ENCODE peak calls at places on chromosome 15, in five cellular contexts. A is IMR-90, I is K562, G is HepG2, Z is adipocyte. E is an unnamed sample. For H3K4me1 and H3K36me3, the result is how much of the 10 kb centered on the place peaks cover.

GRCh38 chr15:101554115-101554915 is 64.8 kb upstream of the PCSK6 start:
- DNase-seq in G (no peak), Z (no peak), I (no peak), A (peak), E (peak)

GRCh38 chr15:58167095-58167591 is 29.0 kb downstream of the AQP9 start:
- DNase-seq in A (no peak), Z (no peak), I (no peak), G (peak), E (no peak)

GRCh38 chr15:43317566-43318184 is 12.7 kb downstream of the LCMT2 start:
- DNase-seq in Z (no peak), I (no peak), A (no peak), G (peak), E (no peak)

GRCh38 chr15:82108489-82109078 is 62.8 kb upstream of the MEX3B start:
- DNase-seq in Z (peak), I (peak), A (peak), G (peak), E (peak)

GRCh38 chr15:81334768-81335447 is 11.0 kb upstream of the STARD5 start:
- DNase-seq in A (no peak), G (no peak), Z (no peak), I (no peak), E (no peak)

GRCh38 chr15:80173022-80173759 is 20.4 kb downstream of the FAH start:
- DNase-seq in I (peak), G (peak), Z (peak), A (peak), E (peak)

GRCh38 chr15:60079210-60079609 is 75.1 kb downstream of the FOXB1 start:
- DNase-seq in I (no peak), Z (no peak), A (no peak), G (no peak), E (no peak)

GRCh38 chr15:90400759-90401314 is 12.8 kb downstream of the IQGAP1 start:
- DNase-seq in G (peak), Z (peak), I (peak), A (peak), E (peak)

GRCh38 chr15:40240619-40241304 is 1.9 kb downstream of the PAK6 start:
- DNase-seq in Z (no peak), A (no peak), G (no peak), I (no peak), E (peak)

GRCh38 chr15:70199124-70199482 is 101.4 kb upstream of the TLE3 start:
- DNase-seq in I (no peak), A (no peak), G (no peak), Z (no peak), E (peak)

GRCh38 chr15:40930430-40931299 is 1.5 kb downstream of the DLL4 start:
- DNase-seq in G (peak), A (peak), Z (peak), I (peak), E (peak)

GRCh38 chr15:68027388-68027787 is 26.7 kb upstream of the PIAS1 start:
- DNase-seq in G (no peak), I (no peak), Z (no peak), A (no peak), E (no peak)
- H3K9ac ChIP-seq in G (no peak), I (no peak), Z (no peak), A (no peak), E (no peak)

DNA sequence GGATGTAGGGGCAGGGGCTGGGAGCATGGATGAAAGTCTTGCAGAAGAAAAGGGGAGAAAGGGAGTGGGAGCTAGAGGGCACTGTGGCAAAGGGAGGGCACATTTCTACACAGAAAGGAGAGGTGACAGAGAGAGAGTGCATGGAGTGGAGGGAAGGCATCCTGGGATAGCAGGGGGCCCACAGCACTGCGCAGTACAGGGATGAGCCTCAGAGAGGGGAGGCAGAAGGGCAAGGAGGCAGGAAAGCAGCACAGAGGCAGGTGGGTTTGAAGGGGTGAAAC is 5.4 kb downstream of the STOML1 start:
- DNase-seq in A (no peak), I (no peak), G (no peak), Z (no peak), E (no peak)
- H3K4me1 ChIP-seq in A (half or more), I (under half), G (under half), Z (half or more), E (under half)

GRCh38 chr15:61118885-61119284 is 110.2 kb downstream of the RORA start:
- DNase-seq in Z (no peak), I (peak), G (no peak), A (no peak), E (peak)
- H3K36me3 ChIP-seq in Z (under half), I (under half), G (under half), A (under half), E (under half)

DNA sequence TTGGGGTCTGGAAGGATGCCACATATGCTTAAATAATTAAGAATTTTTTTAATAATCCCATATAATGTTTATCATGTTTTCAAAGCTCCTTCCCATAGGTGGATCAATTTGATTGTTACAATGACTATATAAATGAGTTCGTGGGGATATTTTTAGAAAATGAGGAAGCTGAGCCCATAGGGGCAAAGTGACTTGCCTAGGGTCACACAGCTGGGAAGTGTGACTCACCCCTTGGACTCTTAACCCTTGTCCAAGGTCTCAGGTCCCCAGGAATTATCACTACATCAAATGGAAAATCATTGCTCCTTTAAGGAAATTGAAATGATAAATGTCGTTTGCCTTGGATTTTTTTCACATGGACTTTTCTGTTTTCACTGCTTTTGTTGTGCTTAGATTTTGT is 161.2 kb upstream of the RGMA start:
- DNase-seq in A (no peak), G (no peak), Z (no peak), I (no peak), E (no peak)
- H3K9ac ChIP-seq in A (no peak), G (no peak), Z (no peak), I (no peak), E (no peak)

GRCh38 chr15:65412556-65412955 is 10.2 kb downstream of the IGDCC4 start:
- DNase-seq in A (no peak), G (no peak), Z (no peak), I (no peak), E (no peak)
- H3K4me1 ChIP-seq in A (under half), G (half or more), Z (under half), I (under half), E (under half)